ENCODE peak calls at places on chromosomes 6 and 20, in eight cellular contexts. One of them, this sample, is unnamed.

GRCh38 chr20:13644010-13644409 is 5.3 kb upstream of the TASP1 start:
- DNase-seq in foreskin fibroblast: no peak
- DNase-seq in prostate gland: no peak
- DNase-seq in type B pancreatic cell: no peak
- DNase-seq in brain microvascular endothelial cell: no peak
- DNase-seq in HFFc6: no peak
- DNase-seq in IMR-90: no peak
- DNase-seq in ascending aorta: no peak
- DNase-seq in this sample: no peak

GRCh38 chr6:142900467-142900961 is 44.5 kb downstream of the HIVEP2 start:
- DNase-seq in IMR-90: no peak
- DNase-seq in ascending aorta: no peak
- DNase-seq in HFFc6: no peak
- DNase-seq in brain microvascular endothelial cell: no peak
- DNase-seq in prostate gland: no peak
- DNase-seq in type B pancreatic cell: no peak
- DNase-seq in foreskin fibroblast: no peak
- DNase-seq in this sample: no peak

GRCh38 chr20:24873015-24873620 is 76.0 kb upstream of the CST7 start:
- DNase-seq in brain microvascular endothelial cell: no peak
- DNase-seq in IMR-90: no peak
- DNase-seq in foreskin fibroblast: no peak
- DNase-seq in HFFc6: no peak
- DNase-seq in prostate gland: no peak
- DNase-seq in type B pancreatic cell: no peak
- DNase-seq in ascending aorta: no peak
- DNase-seq in this sample: no peak

GRCh38 chr6:149221774-149222070 is 95.8 kb upstream of the TAB2 start:
- DNase-seq in ascending aorta: no peak
- DNase-seq in brain microvascular endothelial cell: no peak
- DNase-seq in foreskin fibroblast: no peak
- DNase-seq in type B pancreatic cell: no peak
- DNase-seq in IMR-90: peak; percentile 45
- DNase-seq in prostate gland: no peak
- DNase-seq in HFFc6: peak; percentile 41
- DNase-seq in this sample: no peak

GRCh38 chr6:25918083-25918683 is 12.3 kb downstream of the SLC17A2 start:
- DNase-seq in prostate gland: no peak
- DNase-seq in HFFc6: no peak
- DNase-seq in brain microvascular endothelial cell: no peak
- DNase-seq in IMR-90: no peak
- DNase-seq in foreskin fibroblast: no peak
- DNase-seq in ascending aorta: no peak
- DNase-seq in type B pancreatic cell: no peak
- DNase-seq in this sample: no peak

GRCh38 chr6:153790048-153790447 is 249.0 kb upstream of the OPRM1 start:
- DNase-seq in prostate gland: no peak
- DNase-seq in brain microvascular endothelial cell: peak; percentile 97
- DNase-seq in IMR-90: peak; percentile 13
- DNase-seq in type B pancreatic cell: no peak
- DNase-seq in HFFc6: peak; percentile 9
- DNase-seq in ascending aorta: peak; percentile 71
- DNase-seq in foreskin fibroblast: peak; percentile 59
- DNase-seq in this sample: no peak

GRCh38 chr6:116564921-116565872 is 6.1 kb upstream of the RWDD1 start:
- DNase-seq in IMR-90: no peak
- DNase-seq in brain microvascular endothelial cell: no peak
- DNase-seq in type B pancreatic cell: peak; percentile 65
- DNase-seq in ascending aorta: peak; percentile 64
- DNase-seq in HFFc6: no peak
- DNase-seq in foreskin fibroblast: peak; percentile 55
- DNase-seq in prostate gland: no peak
- DNase-seq in this sample: no peak

GRCh38 chr6:100506651-100507050 is 41.9 kb upstream of the SIM1 start:
- DNase-seq in ascending aorta: no peak
- DNase-seq in brain microvascular endothelial cell: peak; percentile 49
- DNase-seq in prostate gland: no peak
- DNase-seq in HFFc6: peak; percentile 20
- DNase-seq in foreskin fibroblast: peak; percentile 58
- DNase-seq in IMR-90: peak; percentile 64
- DNase-seq in type B pancreatic cell: no peak
- DNase-seq in this sample: no peak

GRCh38 chr6:79421707-79422484 is 115.3 kb downstream of the LCA5 start:
- DNase-seq in foreskin fibroblast: peak; percentile 96
- DNase-seq in prostate gland: no peak
- DNase-seq in type B pancreatic cell: no peak
- DNase-seq in IMR-90: peak; percentile 92
- DNase-seq in HFFc6: peak; percentile 41
- DNase-seq in ascending aorta: no peak
- DNase-seq in brain microvascular endothelial cell: peak; percentile 98
- DNase-seq in this sample: no peak

GRCh38 chr6:100620085-100620484 is 155.4 kb upstream of the SIM1 start:
- DNase-seq in type B pancreatic cell: no peak
- DNase-seq in prostate gland: no peak
- DNase-seq in ascending aorta: no peak
- DNase-seq in HFFc6: peak; percentile 93
- DNase-seq in foreskin fibroblast: peak; percentile 83
- DNase-seq in IMR-90: peak; percentile 94
- DNase-seq in brain microvascular endothelial cell: peak; percentile 79
- DNase-seq in this sample: no peak

GRCh38 chr6:13413466-13413862 is 73.9 kb downstream of the GFOD1 start:
- DNase-seq in HFFc6: peak; percentile 15
- DNase-seq in type B pancreatic cell: no peak
- DNase-seq in prostate gland: no peak
- DNase-seq in brain microvascular endothelial cell: no peak
- DNase-seq in IMR-90: peak; percentile 73
- DNase-seq in ascending aorta: peak; percentile 86
- DNase-seq in foreskin fibroblast: peak; percentile 54
- DNase-seq in this sample: no peak

GRCh38 chr6:27866370-27867050 is 45.7 kb downstream of the OR2B2 start:
- DNase-seq in HFFc6: peak; percentile 79
- DNase-seq in type B pancreatic cell: no peak
- DNase-seq in foreskin fibroblast: peak; percentile 76
- DNase-seq in ascending aorta: no peak
- DNase-seq in IMR-90: peak; percentile 68
- DNase-seq in prostate gland: no peak
- DNase-seq in brain microvascular endothelial cell: peak; percentile 38
- DNase-seq in this sample: no peak

GRCh38 chr6:167290786-167291622 is at the start of gene UNC93A:
- DNase-seq in IMR-90: no peak
- DNase-seq in foreskin fibroblast: no peak
- DNase-seq in brain microvascular endothelial cell: no peak
- DNase-seq in ascending aorta: no peak
- DNase-seq in type B pancreatic cell: no peak
- DNase-seq in HFFc6: no peak
- DNase-seq in prostate gland: no peak
- DNase-seq in this sample: no peak

GRCh38 chr20:38680492-38681118 is 43.7 kb upstream of the SLC32A1 start:
- DNase-seq in type B pancreatic cell: no peak
- DNase-seq in IMR-90: peak; percentile 28
- DNase-seq in ascending aorta: no peak
- DNase-seq in brain microvascular endothelial cell: peak; percentile 17
- DNase-seq in HFFc6: peak; percentile 18
- DNase-seq in prostate gland: no peak
- DNase-seq in foreskin fibroblast: peak; percentile 58
- DNase-seq in this sample: no peak

GRCh38 chr20:43322851-43323250 is 133.1 kb upstream of the PTPRT start:
- DNase-seq in IMR-90: peak; percentile 1
- DNase-seq in ascending aorta: no peak
- DNase-seq in foreskin fibroblast: peak; percentile 2
- DNase-seq in HFFc6: no peak
- DNase-seq in type B pancreatic cell: no peak
- DNase-seq in brain microvascular endothelial cell: no peak
- DNase-seq in prostate gland: no peak
- DNase-seq in this sample: no peak

GRCh38 chr6:144873653-144874378 is 588.7 kb downstream of the UTRN start:
- DNase-seq in HFFc6: no peak
- DNase-seq in IMR-90: no peak
- DNase-seq in brain microvascular endothelial cell: peak; percentile 14
- DNase-seq in type B pancreatic cell: no peak
- DNase-seq in foreskin fibroblast: peak; percentile 54
- DNase-seq in ascending aorta: no peak
- DNase-seq in prostate gland: no peak
- DNase-seq in this sample: no peak

GRCh38 chr20:10963717-10964266 is 290.0 kb upstream of the JAG1 start:
- DNase-seq in ascending aorta: no peak
- DNase-seq in type B pancreatic cell: no peak
- DNase-seq in prostate gland: no peak
- DNase-seq in brain microvascular endothelial cell: no peak
- DNase-seq in foreskin fibroblast: peak; percentile 7
- DNase-seq in IMR-90: no peak
- DNase-seq in HFFc6: no peak
- DNase-seq in this sample: no peak

GRCh38 chr20:10578607-10579006 is 95.2 kb downstream of the JAG1 start:
- DNase-seq in brain microvascular endothelial cell: no peak
- DNase-seq in type B pancreatic cell: no peak
- DNase-seq in prostate gland: no peak
- DNase-seq in HFFc6: peak; percentile 44
- DNase-seq in IMR-90: peak; percentile 92
- DNase-seq in foreskin fibroblast: peak; percentile 65
- DNase-seq in ascending aorta: no peak
- DNase-seq in this sample: no peak

GRCh38 chr6:168217880-168218537 is 101.6 kb downstream of the DACT2 start:
- DNase-seq in ascending aorta: peak; percentile 61
- DNase-seq in brain microvascular endothelial cell: no peak
- DNase-seq in type B pancreatic cell: no peak
- DNase-seq in IMR-90: no peak
- DNase-seq in prostate gland: no peak
- DNase-seq in foreskin fibroblast: no peak
- DNase-seq in HFFc6: no peak
- DNase-seq in this sample: no peak

GRCh38 chr6:158231551-158232444 is 63.6 kb downstream of the GTF2H5 start:
- DNase-seq in IMR-90: peak; percentile 58
- DNase-seq in foreskin fibroblast: peak; percentile 88
- DNase-seq in ascending aorta: peak; percentile 85
- DNase-seq in prostate gland: peak; percentile 61
- DNase-seq in type B pancreatic cell: peak; percentile 85
- DNase-seq in brain microvascular endothelial cell: peak; percentile 38
- DNase-seq in HFFc6: peak; percentile 51
- DNase-seq in this sample: peak; percentile 12

GRCh38 chr20:60255866-60256265 is 297.6 kb downstream of the CDH26 start:
- DNase-seq in foreskin fibroblast: peak; percentile 69
- DNase-seq in HFFc6: peak; percentile 51
- DNase-seq in type B pancreatic cell: no peak
- DNase-seq in prostate gland: no peak
- DNase-seq in IMR-90: peak; percentile 62
- DNase-seq in brain microvascular endothelial cell: no peak
- DNase-seq in ascending aorta: no peak
- DNase-seq in this sample: no peak

GRCh38 chr6:107066697-107067659 is 39.0 kb downstream of the MTRES1 start:
- DNase-seq in IMR-90: peak; percentile 46
- DNase-seq in prostate gland: no peak
- DNase-seq in HFFc6: no peak
- DNase-seq in type B pancreatic cell: no peak
- DNase-seq in brain microvascular endothelial cell: no peak
- DNase-seq in foreskin fibroblast: no peak
- DNase-seq in ascending aorta: no peak
- DNase-seq in this sample: no peak

GRCh38 chr20:64025101-64025825 is 10.7 kb upstream of the C20orf204 start:
- DNase-seq in ascending aorta: no peak
- DNase-seq in prostate gland: no peak
- DNase-seq in type B pancreatic cell: no peak
- DNase-seq in brain microvascular endothelial cell: no peak
- DNase-seq in foreskin fibroblast: no peak
- DNase-seq in IMR-90: no peak
- DNase-seq in HFFc6: no peak
- DNase-seq in this sample: no peak

DNA sequence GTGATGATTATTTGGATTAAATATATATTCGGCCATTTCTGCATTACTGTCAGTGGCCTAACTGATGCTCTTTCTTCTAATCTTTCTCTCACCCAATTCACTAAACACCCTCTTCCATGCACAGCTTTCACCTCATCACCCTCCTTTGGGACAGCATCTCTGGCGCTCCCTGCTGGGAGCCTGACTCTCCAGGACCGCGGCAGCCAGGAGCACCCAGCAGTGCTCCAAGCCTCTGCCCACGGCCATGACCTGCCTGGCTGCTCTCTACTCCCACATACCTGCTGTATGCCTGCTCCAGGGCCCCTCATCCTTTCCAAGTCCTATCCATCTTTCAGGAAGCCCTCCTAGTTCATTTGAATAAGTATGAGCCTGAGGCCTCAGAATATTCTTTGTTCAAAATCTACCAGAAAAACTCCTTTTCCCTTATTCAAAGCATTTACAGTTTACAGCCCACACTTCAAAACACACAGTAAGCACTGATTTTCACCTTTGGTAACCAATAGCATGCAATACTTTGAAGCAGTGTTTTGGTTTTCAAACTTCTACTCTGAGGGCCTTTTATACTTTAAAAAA is 15.2 kb downstream of the CTCFL start:
- DNase-seq in ascending aorta: no peak
- DNase-seq in foreskin fibroblast: peak; percentile 15
- DNase-seq in type B pancreatic cell: no peak
- DNase-seq in prostate gland: no peak
- DNase-seq in brain microvascular endothelial cell: no peak
- DNase-seq in HFFc6: no peak
- DNase-seq in IMR-90: no peak
- DNase-seq in this sample: no peak
- TF ChIP-seq CTCF in ascending aorta: no peak
- TF ChIP-seq CTCF in foreskin fibroblast: peak; percentile 46
- TF ChIP-seq CTCF in type B pancreatic cell: peak; percentile 59
- TF ChIP-seq CTCF in prostate gland: no peak
- TF ChIP-seq CTCF in brain microvascular endothelial cell: peak; percentile 77
- TF ChIP-seq CTCF in HFFc6: peak; percentile 66
- TF ChIP-seq CTCF in IMR-90: peak; percentile 23
- TF ChIP-seq CTCF in this sample: no peak

GRCh38 chr20:4613718-4614620 is 107.7 kb upstream of the PRND start:
- DNase-seq in type B pancreatic cell: no peak
- DNase-seq in brain microvascular endothelial cell: peak; percentile 44
- DNase-seq in foreskin fibroblast: peak; percentile 69
- DNase-seq in IMR-90: no peak
- DNase-seq in prostate gland: no peak
- DNase-seq in ascending aorta: no peak
- DNase-seq in HFFc6: peak; percentile 57
- DNase-seq in this sample: peak; percentile 11
- TF ChIP-seq CTCF in type B pancreatic cell: peak; percentile 59
- TF ChIP-seq CTCF in brain microvascular endothelial cell: peak; percentile 63
- TF ChIP-seq CTCF in foreskin fibroblast: peak; percentile 47
- TF ChIP-seq CTCF in IMR-90: peak; percentile 43
- TF ChIP-seq CTCF in prostate gland: peak; percentile 39
- TF ChIP-seq CTCF in ascending aorta: no peak
- TF ChIP-seq CTCF in HFFc6: peak; percentile 81
- TF ChIP-seq CTCF in this sample: peak; percentile 38

GRCh38 chr6:34189806-34190503 is 44.1 kb upstream of the GRM4 start:
- DNase-seq in prostate gland: no peak
- DNase-seq in IMR-90: no peak
- DNase-seq in foreskin fibroblast: no peak
- DNase-seq in type B pancreatic cell: no peak
- DNase-seq in ascending aorta: peak; percentile 12
- DNase-seq in HFFc6: no peak
- DNase-seq in brain microvascular endothelial cell: no peak
- DNase-seq in this sample: no peak
- TF ChIP-seq CTCF in prostate gland: no peak
- TF ChIP-seq CTCF in IMR-90: no peak
- TF ChIP-seq CTCF in foreskin fibroblast: no peak
- TF ChIP-seq CTCF in type B pancreatic cell: no peak
- TF ChIP-seq CTCF in ascending aorta: no peak
- TF ChIP-seq CTCF in HFFc6: no peak
- TF ChIP-seq CTCF in brain microvascular endothelial cell: no peak
- TF ChIP-seq CTCF in this sample: no peak

GRCh38 chr20:22963581-22963980 is 71.5 kb upstream of the SSTR4 start:
- DNase-seq in brain microvascular endothelial cell: no peak
- DNase-seq in ascending aorta: no peak
- DNase-seq in IMR-90: no peak
- DNase-seq in prostate gland: no peak
- DNase-seq in HFFc6: no peak
- DNase-seq in foreskin fibroblast: no peak
- DNase-seq in type B pancreatic cell: no peak
- DNase-seq in this sample: no peak
- TF ChIP-seq CTCF in brain microvascular endothelial cell: no peak
- TF ChIP-seq CTCF in ascending aorta: no peak
- TF ChIP-seq CTCF in IMR-90: no peak
- TF ChIP-seq CTCF in prostate gland: no peak
- TF ChIP-seq CTCF in HFFc6: no peak
- TF ChIP-seq CTCF in foreskin fibroblast: no peak
- TF ChIP-seq CTCF in type B pancreatic cell: no peak
- TF ChIP-seq CTCF in this sample: no peak